ENCODE peak calls at places on chromosome 1, in ten cellular contexts. One of them, this sample, is unnamed. For H3K36me3 and H3K9me3, the result is how much of the 10 kb centered on the place peaks cover.

GRCh38 chr1:225427249-225428065 is at the start of gene LBR:
- DNase-seq in suprapubic skin: peak
- DNase-seq in HAP-1: peak
- DNase-seq in uterus: peak
- DNase-seq in neuronal stem cell: peak
- DNase-seq in CD8-positive, alpha-beta memory T cell: no peak
- DNase-seq in astrocyte: peak
- DNase-seq in neural progenitor cell: peak
- DNase-seq in body of pancreas: no peak
- DNase-seq in left ventricle myocardium inferior: peak
- DNase-seq in this sample: no peak

GRCh38 chr1:245804696-245805095 is 649.9 kb downstream of the KIF26B start:
- DNase-seq in suprapubic skin: no peak
- DNase-seq in HAP-1: no peak
- DNase-seq in uterus: no peak
- DNase-seq in neuronal stem cell: no peak
- DNase-seq in CD8-positive, alpha-beta memory T cell: no peak
- DNase-seq in astrocyte: peak
- DNase-seq in neural progenitor cell: no peak
- DNase-seq in body of pancreas: no peak
- DNase-seq in left ventricle myocardium inferior: no peak
- DNase-seq in this sample: no peak

GRCh38 chr1:116807871-116808450 is 53.7 kb downstream of the CD2 start:
- DNase-seq in suprapubic skin: no peak
- DNase-seq in HAP-1: no peak
- DNase-seq in uterus: no peak
- DNase-seq in neuronal stem cell: no peak
- DNase-seq in CD8-positive, alpha-beta memory T cell: no peak
- DNase-seq in astrocyte: no peak
- DNase-seq in neural progenitor cell: no peak
- DNase-seq in body of pancreas: no peak
- DNase-seq in left ventricle myocardium inferior: no peak
- DNase-seq in this sample: no peak

GRCh38 chr1:2101946-2102345 is 51.7 kb downstream of the PRKCZ start:
- DNase-seq in suprapubic skin: no peak
- DNase-seq in HAP-1: no peak
- DNase-seq in uterus: no peak
- DNase-seq in neuronal stem cell: no peak
- DNase-seq in CD8-positive, alpha-beta memory T cell: no peak
- DNase-seq in astrocyte: no peak
- DNase-seq in neural progenitor cell: no peak
- DNase-seq in body of pancreas: no peak
- DNase-seq in left ventricle myocardium inferior: no peak
- DNase-seq in this sample: no peak

GRCh38 chr1:51833700-51834099 is 44.8 kb downstream of the NRDC start:
- DNase-seq in suprapubic skin: no peak
- DNase-seq in HAP-1: no peak
- DNase-seq in uterus: no peak
- DNase-seq in neuronal stem cell: no peak
- DNase-seq in CD8-positive, alpha-beta memory T cell: no peak
- DNase-seq in astrocyte: peak
- DNase-seq in neural progenitor cell: no peak
- DNase-seq in body of pancreas: no peak
- DNase-seq in left ventricle myocardium inferior: no peak
- DNase-seq in this sample: no peak

GRCh38 chr1:181149326-181150000 is 61.0 kb downstream of the IER5 start:
- DNase-seq in suprapubic skin: peak
- DNase-seq in HAP-1: no peak
- DNase-seq in uterus: no peak
- DNase-seq in neuronal stem cell: no peak
- DNase-seq in CD8-positive, alpha-beta memory T cell: peak
- DNase-seq in astrocyte: no peak
- DNase-seq in neural progenitor cell: no peak
- DNase-seq in body of pancreas: no peak
- DNase-seq in left ventricle myocardium inferior: no peak
- DNase-seq in this sample: no peak

GRCh38 chr1:207868252-207868768 is 42.6 kb downstream of the CD34 start:
- DNase-seq in suprapubic skin: no peak
- DNase-seq in HAP-1: peak
- DNase-seq in uterus: peak
- DNase-seq in neuronal stem cell: no peak
- DNase-seq in CD8-positive, alpha-beta memory T cell: peak
- DNase-seq in astrocyte: no peak
- DNase-seq in neural progenitor cell: peak
- DNase-seq in body of pancreas: peak
- DNase-seq in left ventricle myocardium inferior: peak
- DNase-seq in this sample: no peak

GRCh38 chr1:38123356-38123755 is 76.8 kb upstream of the POU3F1 start:
- DNase-seq in suprapubic skin: no peak
- DNase-seq in HAP-1: no peak
- DNase-seq in uterus: no peak
- DNase-seq in neuronal stem cell: no peak
- DNase-seq in CD8-positive, alpha-beta memory T cell: no peak
- DNase-seq in astrocyte: no peak
- DNase-seq in neural progenitor cell: no peak
- DNase-seq in body of pancreas: no peak
- DNase-seq in left ventricle myocardium inferior: no peak
- DNase-seq in this sample: no peak

GRCh38 chr1:232764458-232765231 is 40.6 kb upstream of the MAP10 start:
- DNase-seq in suprapubic skin: no peak
- DNase-seq in HAP-1: no peak
- DNase-seq in uterus: no peak
- DNase-seq in neuronal stem cell: no peak
- DNase-seq in CD8-positive, alpha-beta memory T cell: no peak
- DNase-seq in astrocyte: no peak
- DNase-seq in neural progenitor cell: no peak
- DNase-seq in body of pancreas: peak
- DNase-seq in left ventricle myocardium inferior: no peak
- DNase-seq in this sample: no peak

GRCh38 chr1:155911156-155912055 is at the start of gene RIT1:
- DNase-seq in suprapubic skin: peak
- DNase-seq in HAP-1: peak
- DNase-seq in uterus: peak
- DNase-seq in neuronal stem cell: peak
- DNase-seq in CD8-positive, alpha-beta memory T cell: peak
- DNase-seq in astrocyte: peak
- DNase-seq in neural progenitor cell: peak
- DNase-seq in body of pancreas: peak
- DNase-seq in left ventricle myocardium inferior: peak
- DNase-seq in this sample: no peak

GRCh38 chr1:17434016-17434415 is 5.5 kb downstream of the RCC2 start:
- DNase-seq in suprapubic skin: no peak
- DNase-seq in HAP-1: peak
- DNase-seq in uterus: no peak
- DNase-seq in neuronal stem cell: no peak
- DNase-seq in CD8-positive, alpha-beta memory T cell: no peak
- DNase-seq in astrocyte: no peak
- DNase-seq in neural progenitor cell: no peak
- DNase-seq in body of pancreas: no peak
- DNase-seq in left ventricle myocardium inferior: no peak
- DNase-seq in this sample: no peak

GRCh38 chr1:17432412-17432811 is 7.1 kb downstream of the RCC2 start:
- DNase-seq in suprapubic skin: no peak
- DNase-seq in HAP-1: no peak
- DNase-seq in uterus: no peak
- DNase-seq in neuronal stem cell: no peak
- DNase-seq in CD8-positive, alpha-beta memory T cell: no peak
- DNase-seq in astrocyte: no peak
- DNase-seq in neural progenitor cell: no peak
- DNase-seq in body of pancreas: no peak
- DNase-seq in left ventricle myocardium inferior: no peak
- DNase-seq in this sample: no peak

GRCh38 chr1:17436380-17437174 is 2.9 kb downstream of the RCC2 start:
- DNase-seq in suprapubic skin: no peak
- DNase-seq in HAP-1: no peak
- DNase-seq in uterus: no peak
- DNase-seq in neuronal stem cell: no peak
- DNase-seq in CD8-positive, alpha-beta memory T cell: no peak
- DNase-seq in astrocyte: no peak
- DNase-seq in neural progenitor cell: peak
- DNase-seq in body of pancreas: no peak
- DNase-seq in left ventricle myocardium inferior: no peak
- DNase-seq in this sample: no peak

GRCh38 chr1:17434591-17434990 is 4.9 kb downstream of the RCC2 start:
- DNase-seq in suprapubic skin: no peak
- DNase-seq in HAP-1: no peak
- DNase-seq in uterus: no peak
- DNase-seq in neuronal stem cell: no peak
- DNase-seq in CD8-positive, alpha-beta memory T cell: no peak
- DNase-seq in astrocyte: no peak
- DNase-seq in neural progenitor cell: no peak
- DNase-seq in body of pancreas: no peak
- DNase-seq in left ventricle myocardium inferior: no peak
- DNase-seq in this sample: no peak

GRCh38 chr1:17433261-17433660 is 6.2 kb downstream of the RCC2 start:
- DNase-seq in suprapubic skin: no peak
- DNase-seq in HAP-1: no peak
- DNase-seq in uterus: no peak
- DNase-seq in neuronal stem cell: no peak
- DNase-seq in CD8-positive, alpha-beta memory T cell: no peak
- DNase-seq in astrocyte: no peak
- DNase-seq in neural progenitor cell: no peak
- DNase-seq in body of pancreas: no peak
- DNase-seq in left ventricle myocardium inferior: no peak
- DNase-seq in this sample: no peak
- H3K4me3 ChIP-seq in suprapubic skin: no peak
- H3K4me3 ChIP-seq in HAP-1: no peak
- H3K4me3 ChIP-seq in uterus: no peak
- H3K4me3 ChIP-seq in neuronal stem cell: no peak
- H3K4me3 ChIP-seq in CD8-positive, alpha-beta memory T cell: no peak
- H3K4me3 ChIP-seq in astrocyte: no peak
- H3K4me3 ChIP-seq in neural progenitor cell: no peak
- H3K4me3 ChIP-seq in body of pancreas: no peak
- H3K4me3 ChIP-seq in left ventricle myocardium inferior: no peak
- H3K4me3 ChIP-seq in this sample: no peak

GRCh38 chr1:247299723-247300381 is 31.8 kb downstream of the ZNF496 start:
- DNase-seq in suprapubic skin: no peak
- DNase-seq in HAP-1: no peak
- DNase-seq in uterus: no peak
- DNase-seq in neuronal stem cell: no peak
- DNase-seq in CD8-positive, alpha-beta memory T cell: no peak
- DNase-seq in astrocyte: no peak
- DNase-seq in neural progenitor cell: no peak
- DNase-seq in body of pancreas: no peak
- DNase-seq in left ventricle myocardium inferior: no peak
- DNase-seq in this sample: no peak
- H3K36me3 ChIP-seq in suprapubic skin: half or more
- H3K36me3 ChIP-seq in HAP-1: under half
- H3K36me3 ChIP-seq in uterus: under half
- H3K36me3 ChIP-seq in neuronal stem cell: under half
- H3K36me3 ChIP-seq in CD8-positive, alpha-beta memory T cell: under half
- H3K36me3 ChIP-seq in astrocyte: under half
- H3K36me3 ChIP-seq in neural progenitor cell: under half
- H3K36me3 ChIP-seq in body of pancreas: under half
- H3K36me3 ChIP-seq in left ventricle myocardium inferior: half or more
- H3K36me3 ChIP-seq in this sample: under half

GRCh38 chr1:82090104-82090503 is 289.4 kb downstream of the ADGRL2 start:
- DNase-seq in suprapubic skin: no peak
- DNase-seq in HAP-1: no peak
- DNase-seq in uterus: no peak
- DNase-seq in neuronal stem cell: no peak
- DNase-seq in CD8-positive, alpha-beta memory T cell: no peak
- DNase-seq in astrocyte: no peak
- DNase-seq in neural progenitor cell: no peak
- DNase-seq in body of pancreas: no peak
- DNase-seq in left ventricle myocardium inferior: no peak
- DNase-seq in this sample: no peak
- H3K9me3 ChIP-seq in suprapubic skin: under half
- H3K9me3 ChIP-seq in HAP-1: under half
- H3K9me3 ChIP-seq in uterus: under half
- H3K9me3 ChIP-seq in neuronal stem cell: under half
- H3K9me3 ChIP-seq in CD8-positive, alpha-beta memory T cell: under half
- H3K9me3 ChIP-seq in astrocyte: under half
- H3K9me3 ChIP-seq in neural progenitor cell: under half
- H3K9me3 ChIP-seq in body of pancreas: under half
- H3K9me3 ChIP-seq in left ventricle myocardium inferior: under half
- H3K9me3 ChIP-seq in this sample: under half

DNA sequence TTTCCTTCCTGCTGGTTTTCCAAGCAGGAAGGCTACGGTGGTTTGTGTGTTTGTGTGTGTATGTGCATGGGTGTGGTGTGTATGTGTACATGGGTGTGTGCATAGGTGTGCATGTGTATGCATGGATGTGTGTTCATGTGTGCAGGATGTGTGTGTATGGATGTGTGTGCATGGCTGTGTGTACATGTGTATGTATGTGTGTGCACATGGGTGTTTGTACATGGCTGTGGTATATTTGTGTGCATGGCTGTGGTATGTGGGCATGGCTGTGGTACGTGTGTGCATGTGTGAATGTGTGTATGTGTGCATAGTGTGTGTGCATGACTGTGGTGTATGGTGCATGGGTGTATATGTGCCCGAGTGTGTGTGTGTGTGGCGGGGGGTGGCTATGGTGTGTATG is 12.3 kb downstream of the C1orf94 start:
- DNase-seq in suprapubic skin: no peak
- DNase-seq in HAP-1: no peak
- DNase-seq in uterus: no peak
- DNase-seq in neuronal stem cell: no peak
- DNase-seq in CD8-positive, alpha-beta memory T cell: no peak
- DNase-seq in astrocyte: no peak
- DNase-seq in neural progenitor cell: no peak
- DNase-seq in body of pancreas: no peak
- DNase-seq in left ventricle myocardium inferior: no peak
- DNase-seq in this sample: no peak
- H3K4me3 ChIP-seq in suprapubic skin: no peak
- H3K4me3 ChIP-seq in HAP-1: no peak
- H3K4me3 ChIP-seq in uterus: no peak
- H3K4me3 ChIP-seq in neuronal stem cell: no peak
- H3K4me3 ChIP-seq in CD8-positive, alpha-beta memory T cell: no peak
- H3K4me3 ChIP-seq in astrocyte: no peak
- H3K4me3 ChIP-seq in neural progenitor cell: no peak
- H3K4me3 ChIP-seq in body of pancreas: no peak
- H3K4me3 ChIP-seq in left ventricle myocardium inferior: no peak
- H3K4me3 ChIP-seq in this sample: no peak

This sample was measured in SK-N-MC.